ENCODE peak calls at places on chromosomes 2 and 18, in seven cellular contexts. One of them, this sample, is unnamed.

GRCh38 chr2:45169339-45170190 is 160.3 kb upstream of the SIX2 start:
- DNase-seq in IMR-90: no peak
- DNase-seq in H1: no peak
- DNase-seq in neuronal stem cell: peak
- DNase-seq in H9: peak
- DNase-seq in mesenchymal stem cell: peak
- DNase-seq in trophoblast cell: no peak
- DNase-seq in this sample: peak

GRCh38 chr2:238235331-238235732 is 4.5 kb downstream of the HES6 start:
- DNase-seq in neuronal stem cell: no peak
- DNase-seq in trophoblast cell: peak
- DNase-seq in H1: no peak
- DNase-seq in mesenchymal stem cell: peak
- DNase-seq in IMR-90: peak
- DNase-seq in H9: no peak
- DNase-seq in this sample: no peak

GRCh38 chr2:236538242-236538641 is 31.4 kb upstream of the ACKR3 start:
- DNase-seq in IMR-90: no peak
- DNase-seq in neuronal stem cell: no peak
- DNase-seq in mesenchymal stem cell: no peak
- DNase-seq in H9: no peak
- DNase-seq in trophoblast cell: no peak
- DNase-seq in H1: no peak
- DNase-seq in this sample: no peak

GRCh38 chr2:120934891-120935338 is 199.2 kb downstream of the GLI2 start:
- DNase-seq in IMR-90: peak
- DNase-seq in H9: no peak
- DNase-seq in H1: no peak
- DNase-seq in trophoblast cell: peak
- DNase-seq in neuronal stem cell: no peak
- DNase-seq in mesenchymal stem cell: peak
- DNase-seq in this sample: no peak

GRCh38 chr2:99878951-99879350 is 263.4 kb downstream of the AFF3 start:
- DNase-seq in mesenchymal stem cell: peak
- DNase-seq in IMR-90: peak
- DNase-seq in neuronal stem cell: no peak
- DNase-seq in trophoblast cell: peak
- DNase-seq in H1: no peak
- DNase-seq in H9: no peak
- DNase-seq in this sample: no peak

GRCh38 chr2:62596061-62596658 is 90.2 kb upstream of the TMEM17 start:
- DNase-seq in mesenchymal stem cell: no peak
- DNase-seq in H9: no peak
- DNase-seq in H1: no peak
- DNase-seq in trophoblast cell: no peak
- DNase-seq in IMR-90: peak
- DNase-seq in neuronal stem cell: no peak
- DNase-seq in this sample: no peak

GRCh38 chr18:14925281-14925709 is 177.3 kb downstream of the ANKRD30B start:
- DNase-seq in neuronal stem cell: no peak
- DNase-seq in trophoblast cell: no peak
- DNase-seq in H1: no peak
- DNase-seq in mesenchymal stem cell: no peak
- DNase-seq in IMR-90: no peak
- DNase-seq in H9: no peak
- DNase-seq in this sample: no peak

GRCh38 chr18:76620326-76620813 is 125.3 kb upstream of the ZNF516 start:
- DNase-seq in mesenchymal stem cell: peak
- DNase-seq in H1: no peak
- DNase-seq in neuronal stem cell: peak
- DNase-seq in IMR-90: peak
- DNase-seq in trophoblast cell: no peak
- DNase-seq in H9: peak
- DNase-seq in this sample: peak

GRCh38 chr2:1226766-1227165 is 186.5 kb upstream of the TPO start:
- DNase-seq in IMR-90: no peak
- DNase-seq in H1: no peak
- DNase-seq in mesenchymal stem cell: no peak
- DNase-seq in H9: no peak
- DNase-seq in neuronal stem cell: no peak
- DNase-seq in trophoblast cell: no peak
- DNase-seq in this sample: no peak

GRCh38 chr2:62234755-62235655 is 39.1 kb downstream of the B3GNT2 start:
- DNase-seq in trophoblast cell: no peak
- DNase-seq in H1: no peak
- DNase-seq in IMR-90: no peak
- DNase-seq in H9: no peak
- DNase-seq in mesenchymal stem cell: no peak
- DNase-seq in neuronal stem cell: no peak
- DNase-seq in this sample: no peak

GRCh38 chr2:234555616-234556249 is 58.9 kb upstream of the ARL4C start:
- DNase-seq in neuronal stem cell: no peak
- DNase-seq in H9: no peak
- DNase-seq in H1: no peak
- DNase-seq in IMR-90: peak
- DNase-seq in mesenchymal stem cell: peak
- DNase-seq in trophoblast cell: no peak
- DNase-seq in this sample: no peak

GRCh38 chr2:239518286-239519080 is 117.7 kb upstream of the HDAC4 start:
- DNase-seq in IMR-90: no peak
- DNase-seq in trophoblast cell: no peak
- DNase-seq in H1: no peak
- DNase-seq in H9: no peak
- DNase-seq in neuronal stem cell: no peak
- DNase-seq in mesenchymal stem cell: no peak
- DNase-seq in this sample: no peak

GRCh38 chr2:101985101-101985792 is 6.5 kb upstream of the IL1R2 start:
- DNase-seq in H9: no peak
- DNase-seq in mesenchymal stem cell: no peak
- DNase-seq in trophoblast cell: peak
- DNase-seq in IMR-90: no peak
- DNase-seq in H1: no peak
- DNase-seq in neuronal stem cell: no peak
- DNase-seq in this sample: no peak

GRCh38 chr2:27638709-27639108 is 9.9 kb downstream of the GPN1 start:
- DNase-seq in H9: no peak
- DNase-seq in mesenchymal stem cell: no peak
- DNase-seq in IMR-90: peak
- DNase-seq in neuronal stem cell: no peak
- DNase-seq in H1: no peak
- DNase-seq in trophoblast cell: no peak
- DNase-seq in this sample: no peak

GRCh38 chr2:143161982-143162837 is 33.0 kb downstream of the ARHGAP15 start:
- DNase-seq in H1: no peak
- DNase-seq in neuronal stem cell: peak
- DNase-seq in mesenchymal stem cell: peak
- DNase-seq in IMR-90: peak
- DNase-seq in trophoblast cell: peak
- DNase-seq in H9: peak
- DNase-seq in this sample: peak

GRCh38 chr2:113284481-113284880 is 5.8 kb upstream of the PAX8 start:
- DNase-seq in trophoblast cell: no peak
- DNase-seq in H1: no peak
- DNase-seq in mesenchymal stem cell: peak
- DNase-seq in H9: no peak
- DNase-seq in IMR-90: peak
- DNase-seq in neuronal stem cell: no peak
- DNase-seq in this sample: no peak

GRCh38 chr18:55439036-55439435 is 149.0 kb downstream of the TCF4 start:
- DNase-seq in neuronal stem cell: no peak
- DNase-seq in H9: peak
- DNase-seq in IMR-90: no peak
- DNase-seq in mesenchymal stem cell: no peak
- DNase-seq in H1: peak
- DNase-seq in trophoblast cell: no peak
- DNase-seq in this sample: peak

GRCh38 chr2:174343638-174344455 is 9.1 kb downstream of the SP9 start:
- DNase-seq in mesenchymal stem cell: peak
- DNase-seq in IMR-90: no peak
- DNase-seq in H1: no peak
- DNase-seq in H9: no peak
- DNase-seq in neuronal stem cell: peak
- DNase-seq in trophoblast cell: no peak
- DNase-seq in this sample: peak

GRCh38 chr2:15704086-15704787 is 112.6 kb downstream of the DDX1 start:
- DNase-seq in IMR-90: no peak
- DNase-seq in H9: no peak
- DNase-seq in trophoblast cell: no peak
- DNase-seq in mesenchymal stem cell: peak
- DNase-seq in H1: no peak
- DNase-seq in neuronal stem cell: no peak
- DNase-seq in this sample: no peak

DNA sequence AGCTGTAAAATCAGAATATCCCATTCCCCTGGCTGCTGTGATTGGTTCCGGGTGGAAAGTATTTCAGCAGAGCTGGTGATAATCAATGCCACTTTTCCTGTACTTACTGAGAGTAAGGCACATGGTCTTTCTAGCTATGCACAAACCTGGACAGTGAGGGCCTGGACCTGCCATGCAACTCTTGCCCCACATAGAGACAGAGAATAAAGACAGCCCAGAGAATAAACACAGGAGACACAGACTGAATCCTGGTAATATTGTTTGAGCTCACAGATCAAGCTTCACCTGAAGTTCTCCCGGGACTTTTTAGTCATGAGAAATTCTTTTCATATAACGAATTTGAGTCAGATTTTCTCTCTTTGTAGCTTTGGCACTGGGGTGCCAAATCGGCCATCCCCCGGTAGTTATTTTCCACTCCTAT is 81.9 kb downstream of the ACAA2 start:
- DNase-seq in trophoblast cell: peak
- DNase-seq in neuronal stem cell: no peak
- DNase-seq in IMR-90: no peak
- DNase-seq in H1: no peak
- DNase-seq in H9: no peak
- DNase-seq in mesenchymal stem cell: no peak
- DNase-seq in this sample: no peak
- H3K4me2 ChIP-seq in trophoblast cell: no peak
- H3K4me2 ChIP-seq in neuronal stem cell: no peak
- H3K4me2 ChIP-seq in IMR-90: no peak
- H3K4me2 ChIP-seq in H1: peak
- H3K4me2 ChIP-seq in H9: no peak
- H3K4me2 ChIP-seq in mesenchymal stem cell: no peak
- H3K4me2 ChIP-seq in this sample: no peak

DNA sequence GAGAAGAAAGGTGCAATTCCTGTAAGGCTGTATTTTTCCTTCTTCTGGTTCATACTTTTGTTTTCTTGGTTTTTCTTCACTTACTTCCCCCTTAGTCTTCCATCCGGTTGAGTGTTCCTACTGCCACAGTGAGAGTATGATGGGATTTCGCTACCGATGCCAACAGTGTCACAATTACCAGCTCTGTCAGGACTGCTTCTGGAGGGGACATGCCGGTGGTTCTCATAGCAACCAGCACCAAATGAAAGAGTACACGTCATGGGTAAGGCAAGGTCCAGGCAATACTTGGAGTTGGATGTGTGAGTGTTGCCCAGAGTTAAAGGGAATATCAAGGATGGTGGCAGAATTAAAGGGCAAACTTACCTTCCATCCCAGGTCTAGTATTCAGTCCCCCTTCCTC is 108.0 kb downstream of the DTNA start:
- DNase-seq in H9: no peak
- DNase-seq in neuronal stem cell: no peak
- DNase-seq in mesenchymal stem cell: no peak
- DNase-seq in IMR-90: no peak
- DNase-seq in H1: no peak
- DNase-seq in trophoblast cell: no peak
- DNase-seq in this sample: no peak
- H3K23ac ChIP-seq in H9: no peak
- H3K23ac ChIP-seq in neuronal stem cell: no peak
- H3K23ac ChIP-seq in mesenchymal stem cell: no peak
- H3K23ac ChIP-seq in IMR-90: no peak
- H3K23ac ChIP-seq in H1: no peak
- H3K23ac ChIP-seq in trophoblast cell: no peak
- H3K23ac ChIP-seq in this sample: no peak

DNA sequence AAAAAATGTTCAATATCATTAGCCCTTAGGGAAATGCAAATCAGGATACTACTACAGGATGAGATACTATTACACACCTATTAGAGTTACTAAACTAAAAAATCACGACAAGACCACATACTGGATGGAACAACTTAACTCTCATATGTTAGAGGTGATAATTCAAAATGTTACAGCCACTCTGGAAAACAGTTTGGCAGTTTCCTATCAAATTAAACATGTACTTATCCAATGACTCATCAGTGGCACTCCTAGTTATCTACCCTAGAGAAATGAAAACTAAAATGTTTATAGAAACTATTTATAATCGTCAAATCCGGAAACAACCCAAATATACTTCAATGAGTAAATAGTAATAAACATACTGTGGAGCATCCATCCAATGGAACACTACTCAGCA is 137.1 kb upstream of the RBBP8 start:
- DNase-seq in H1: no peak
- DNase-seq in neuronal stem cell: no peak
- DNase-seq in mesenchymal stem cell: peak
- DNase-seq in H9: no peak
- DNase-seq in IMR-90: peak
- DNase-seq in trophoblast cell: no peak
- DNase-seq in this sample: no peak
- H3K4me2 ChIP-seq in H1: no peak
- H3K4me2 ChIP-seq in neuronal stem cell: no peak
- H3K4me2 ChIP-seq in mesenchymal stem cell: no peak
- H3K4me2 ChIP-seq in H9: no peak
- H3K4me2 ChIP-seq in IMR-90: no peak
- H3K4me2 ChIP-seq in trophoblast cell: no peak
- H3K4me2 ChIP-seq in this sample: no peak

GRCh38 chr2:117486081-117486480 is 328.4 kb upstream of the DDX18 start:
- DNase-seq in mesenchymal stem cell: no peak
- DNase-seq in trophoblast cell: no peak
- DNase-seq in H1: no peak
- DNase-seq in H9: no peak
- DNase-seq in neuronal stem cell: no peak
- DNase-seq in IMR-90: no peak
- DNase-seq in this sample: no peak
- H3K23ac ChIP-seq in mesenchymal stem cell: no peak
- H3K23ac ChIP-seq in trophoblast cell: no peak
- H3K23ac ChIP-seq in H1: no peak
- H3K23ac ChIP-seq in H9: no peak
- H3K23ac ChIP-seq in neuronal stem cell: no peak
- H3K23ac ChIP-seq in IMR-90: no peak
- H3K23ac ChIP-seq in this sample: no peak

DNA sequence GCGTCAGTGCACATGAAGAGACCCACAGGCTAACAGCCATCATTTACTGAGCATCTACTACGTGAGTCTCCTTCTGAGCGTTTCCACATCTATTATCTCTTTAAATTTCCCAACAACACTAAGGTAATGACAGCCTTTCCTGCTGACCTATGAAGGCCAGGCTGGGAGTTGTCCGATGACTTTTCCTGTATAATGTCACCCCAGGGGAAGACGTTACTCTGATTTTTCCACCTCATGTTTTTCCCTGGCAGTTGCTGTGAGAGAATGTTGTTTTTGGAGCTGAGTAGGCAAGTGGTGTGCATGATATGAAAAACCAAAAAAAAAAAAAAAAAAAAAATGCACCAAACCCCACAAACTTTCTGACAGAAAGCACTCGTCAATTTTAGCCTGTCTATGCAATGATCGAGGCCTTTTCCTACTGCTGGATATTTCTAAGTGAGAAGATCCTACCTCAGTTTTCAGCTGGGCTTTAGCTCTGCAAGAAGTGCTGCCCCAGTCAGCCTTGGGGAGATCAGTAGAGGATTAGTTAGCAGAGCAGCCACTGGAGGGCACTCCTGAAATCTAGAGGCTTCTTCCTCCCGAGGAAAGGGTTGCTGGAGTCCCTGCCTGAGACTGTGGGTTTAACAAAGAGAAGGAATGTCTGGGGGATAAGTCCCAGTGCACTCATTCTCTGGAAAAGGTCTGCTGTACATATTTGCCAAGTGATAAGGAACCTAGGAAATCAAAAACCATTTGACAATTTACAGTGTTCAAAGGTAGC is 207.5 kb downstream of the SLC8A1 start:
- DNase-seq in trophoblast cell: peak
- DNase-seq in neuronal stem cell: peak
- DNase-seq in mesenchymal stem cell: peak
- DNase-seq in IMR-90: peak
- DNase-seq in H9: peak
- DNase-seq in H1: peak
- DNase-seq in this sample: peak
- H3K4me2 ChIP-seq in trophoblast cell: no peak
- H3K4me2 ChIP-seq in neuronal stem cell: no peak
- H3K4me2 ChIP-seq in mesenchymal stem cell: no peak
- H3K4me2 ChIP-seq in IMR-90: peak
- H3K4me2 ChIP-seq in H9: peak
- H3K4me2 ChIP-seq in H1: no peak
- H3K4me2 ChIP-seq in this sample: no peak